ENCODE peak calls at places on chromosomes 4 and X, in six cellular contexts. K is cardiac muscle cell; G is right cardiac atrium; D is GM12878; I is brain microvascular endothelial cell; F is naive thymus-derived CD4-positive, alpha-beta T cell. H is an unnamed sample.

GRCh38 chr4:69092190-69092589 is 4.1 kb upstream of the UGT2B7 start:
- DNase-seq in I (peak), K (no peak), D (no peak), G (no peak), F (no peak), H (no peak)

GRCh38 chr4:10437735-10438134 is 19.5 kb downstream of the ZNF518B start:
- DNase-seq in F (no peak), G (no peak), I (no peak), K (peak), D (no peak), H (no peak)

GRCh38 chr4:3207531-3208037 is 41.4 kb upstream of the MSANTD1 start:
- DNase-seq in G (no peak), K (no peak), D (no peak), I (no peak), F (no peak), H (no peak)

GRCh38 chr4:92014060-92014459 is 289.7 kb upstream of the GRID2 start:
- DNase-seq in K (no peak), D (no peak), G (no peak), F (no peak), I (no peak), H (no peak)

GRCh38 chr4:163707873-163708272 is 213.4 kb downstream of the TMA16 start:
- DNase-seq in D (no peak), K (no peak), F (no peak), I (no peak), G (no peak), H (no peak)

GRCh38 chr4:123409301-123409700 is 12.7 kb downstream of the SPRY1 start:
- DNase-seq in I (no peak), F (no peak), D (no peak), G (no peak), K (no peak), H (no peak)

GRCh38 chr4:168441412-168441811 is 38.9 kb downstream of the DDX60L start:
- DNase-seq in K (no peak), F (no peak), G (no peak), D (no peak), I (no peak), H (no peak)

GRCh38 chrX:129980540-129981206 is 1.8 kb upstream of the BCORL1 start:
- DNase-seq in G (peak), D (no peak), I (no peak), K (peak), F (no peak), H (peak)

GRCh38 chr4:145154573-145154972 is 25.8 kb downstream of the OTUD4 start:
- DNase-seq in G (no peak), D (no peak), F (no peak), K (peak), I (peak), H (no peak)

GRCh38 chr4:26005764-26006163 is 91.7 kb downstream of the SMIM20 start:
- DNase-seq in G (no peak), F (no peak), D (no peak), I (no peak), K (no peak), H (no peak)

GRCh38 chr4:151250706-151251105 is 26.3 kb upstream of the PRSS48 start:
- DNase-seq in G (no peak), K (no peak), I (no peak), D (no peak), F (no peak), H (no peak)

GRCh38 chr4:121989715-121990114 is 37.9 kb upstream of the TRPC3 start:
- DNase-seq in K (no peak), F (no peak), G (no peak), I (peak), D (no peak), H (no peak)

GRCh38 chrX:133229361-133229760 is 11.2 kb upstream of the TFDP3 start:
- DNase-seq in G (no peak), D (no peak), K (no peak), I (no peak), F (no peak), H (no peak)

GRCh38 chrX:88526385-88526784 is 220.6 kb upstream of the CPXCR1 start:
- DNase-seq in G (no peak), F (no peak), D (no peak), K (no peak), I (no peak), H (no peak)

GRCh38 chrX:39214380-39215126 is 413.3 kb downstream of the MID1IP1 start:
- DNase-seq in G (no peak), I (no peak), F (no peak), K (no peak), D (no peak), H (no peak)

GRCh38 chr4:8582436-8582835 is 2.2 kb downstream of the GPR78 start:
- DNase-seq in F (no peak), G (no peak), K (no peak), I (no peak), D (no peak), H (no peak)

GRCh38 chrX:71619193-71619592 is 882 bp upstream of the CXCR3 start:
- DNase-seq in D (no peak), I (no peak), G (no peak), F (no peak), K (no peak), H (no peak)

GRCh38 chr4:150236626-150237025 is 158.4 kb downstream of the DCLK2 start:
- DNase-seq in G (no peak), K (no peak), D (no peak), F (no peak), I (no peak), H (no peak)

GRCh38 chrX:24494544-24495113 is 29.5 kb downstream of the PDK3 start:
- DNase-seq in F (no peak), I (peak), K (no peak), D (no peak), G (no peak), H (no peak)

GRCh38 chr4:31617667-31618066 is 897.5 kb downstream of the PCDH7 start:
- DNase-seq in I (no peak), D (no peak), K (no peak), F (no peak), G (no peak), H (no peak)

GRCh38 chr4:13733817-13734216 is 106.3 kb upstream of the BOD1L1 start:
- DNase-seq in F (no peak), I (no peak), G (no peak), D (no peak), K (no peak), H (no peak)

GRCh38 chrX:55210931-55211677 is 9.0 kb upstream of the PAGE5 start:
- DNase-seq in F (no peak), G (no peak), D (no peak), K (no peak), I (no peak), H (no peak)

GRCh38 chr4:84051728-84052127 is 447.4 kb downstream of the NKX6-1 start:
- DNase-seq in F (no peak), I (no peak), G (no peak), D (no peak), K (no peak), H (no peak)

GRCh38 chr4:2643555-2643954 is 107.1 kb downstream of the FAM193A start:
- DNase-seq in G (no peak), F (no peak), K (no peak), D (no peak), I (no peak), H (no peak)

GRCh38 chrX:42680651-42681050 is 97.3 kb downstream of the PPP1R2C start:
- DNase-seq in G (no peak), I (peak), F (no peak), K (no peak), D (no peak), H (no peak)
- H3K27ac ChIP-seq in G (no peak), I (no peak), F (no peak), K (no peak), D (no peak), H (no peak)

GRCh38 chr4:185399466-185399865 is 2.8 kb downstream of the ANKRD37 start:
- DNase-seq in K (no peak), F (no peak), G (no peak), I (no peak), D (no peak), H (no peak)

GRCh38 chr4:185408432-185408831 is 11.8 kb downstream of the ANKRD37 start:
- DNase-seq in I (no peak), G (no peak), F (no peak), K (no peak), D (no peak), H (no peak)

DNA sequence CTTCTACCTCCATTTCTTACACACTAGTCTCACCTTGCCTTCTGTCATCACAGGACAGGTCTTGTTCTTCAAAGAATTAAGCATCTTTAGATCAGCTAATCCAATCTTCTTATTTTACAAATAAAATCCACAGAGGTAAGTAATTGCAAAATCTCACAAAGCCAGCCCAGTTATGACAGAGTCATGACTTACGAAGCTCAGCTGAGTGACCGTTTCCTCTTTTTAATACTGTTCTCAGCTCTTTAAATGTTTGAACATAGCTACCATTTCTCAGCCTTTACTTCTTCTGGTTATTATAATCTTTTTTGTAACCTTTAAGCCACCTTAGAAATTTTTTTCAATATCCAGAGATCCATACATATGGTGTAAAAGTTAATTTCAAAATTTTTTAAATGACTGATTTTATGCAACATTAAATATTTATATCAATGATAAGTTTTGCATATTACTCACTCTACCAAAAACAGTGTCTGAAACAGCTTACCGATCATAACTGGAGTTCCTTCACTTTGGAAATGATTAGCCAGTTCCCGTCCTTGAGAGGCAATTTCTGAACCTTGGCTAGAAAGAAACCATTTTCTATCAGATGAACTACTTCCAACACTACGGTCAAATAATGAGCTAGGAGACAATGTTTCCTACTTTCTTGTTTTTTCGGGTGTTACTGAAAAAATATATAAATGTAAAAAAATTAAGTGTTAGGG is 8.8 kb downstream of the ANKRD37 start:
- DNase-seq in D (no peak), F (no peak), K (no peak), G (no peak), I (no peak), H (no peak)
- H3K27ac ChIP-seq in D (peak), F (no peak), K (no peak), G (no peak), I (no peak), H (no peak)

GRCh38 chr4:1297023-1297395 is 7.3 kb downstream of the MAEA start:
- DNase-seq in D (no peak), K (no peak), F (no peak), I (no peak), G (no peak), H (no peak)

GRCh38 chr4:1297456-1298325 is 8.0 kb downstream of the MAEA start:
- DNase-seq in K (no peak), G (no peak), F (no peak), I (no peak), D (no peak), H (no peak)

GRCh38 chr4:1294891-1295290 is 5.2 kb downstream of the MAEA start:
- DNase-seq in K (no peak), F (no peak), G (no peak), D (no peak), I (no peak), H (no peak)

GRCh38 chr4:1295405-1296055 is 5.8 kb downstream of the MAEA start:
- DNase-seq in F (no peak), K (no peak), D (no peak), I (no peak), G (no peak), H (no peak)

GRCh38 chr4:1296324-1297022 is 6.8 kb downstream of the MAEA start:
- DNase-seq in I (no peak), F (no peak), K (no peak), D (no peak), G (no peak), H (no peak)
- H3K27ac ChIP-seq in I (no peak), F (no peak), K (no peak), D (no peak), G (no peak), H (peak)

GRCh38 chr4:117324851-117325491 is 239.6 kb upstream of the TRAM1L1 start:
- DNase-seq in F (no peak), G (no peak), D (no peak), I (peak), K (no peak), H (no peak)
- H3K27ac ChIP-seq in F (no peak), G (no peak), D (no peak), I (peak), K (no peak), H (no peak)